ENCODE peak calls at places on chromosomes 7 and 10, in five cellular contexts. I is astrocyte; L is A549; R is effector CD4-positive, alpha-beta T cell; B is lung microvascular endothelial cell. O is an unnamed sample.

GRCh38 chr10:119360181-119360921 is 153.0 kb downstream of the GRK5 start:
- DNase-seq in I (no peak), B (peak; percentile 62), L (peak; percentile 39), R (no peak), O (no peak)

GRCh38 chr7:23275906-23276305 is 23.2 kb upstream of the MALSU1 start:
- DNase-seq in L (no peak), B (no peak), I (no peak), R (no peak), O (no peak)

GRCh38 chr10:87837445-87837844 is 19.4 kb upstream of the ATAD1 start:
- DNase-seq in L (no peak), B (no peak), I (no peak), R (no peak), O (no peak)

GRCh38 chr10:99689461-99689860 is 30.2 kb downstream of the ENTPD7 start:
- DNase-seq in L (no peak), B (no peak), I (peak; percentile 30), R (no peak), O (no peak)

GRCh38 chr7:140646931-140647647 is 6.5 kb upstream of the DENND2A start:
- DNase-seq in L (peak; percentile 74), R (no peak), I (no peak), B (peak; percentile 17), O (peak; percentile 64)

GRCh38 chr7:42476255-42476654 is 239.2 kb upstream of the GLI3 start:
- DNase-seq in L (no peak), R (no peak), I (no peak), B (no peak), O (no peak)

GRCh38 chr7:29332027-29332806 is 137.6 kb downstream of the CHN2 start:
- DNase-seq in I (no peak), L (no peak), B (no peak), R (no peak), O (no peak)

GRCh38 chr10:122864901-122865300 is 14.5 kb downstream of the FAM24B start:
- DNase-seq in R (no peak), B (peak; percentile 41), I (peak; percentile 41), L (peak; percentile 53), O (no peak)

GRCh38 chr10:84493951-84494848 is 165.8 kb downstream of the CCSER2 start:
- DNase-seq in L (peak; percentile 27), I (peak; percentile 75), B (peak; percentile 55), R (no peak), O (peak; percentile 20)

GRCh38 chr7:30238721-30239441 is 45.5 kb upstream of the ZNRF2 start:
- DNase-seq in L (peak; percentile 55), R (no peak), B (peak; percentile 8), I (peak; percentile 55), O (peak; percentile 89)

GRCh38 chr10:79327090-79327457 is 20.2 kb upstream of the PPIF start:
- DNase-seq in R (no peak), I (no peak), B (no peak), L (no peak), O (no peak)

GRCh38 chr10:126458453-126458852 is 70.2 kb upstream of the ADAM12 start:
- DNase-seq in B (no peak), R (no peak), L (peak; percentile 52), I (peak; percentile 39), O (no peak)

GRCh38 chr10:73814896-73815718 is 3.7 kb upstream of the NDST2 start:
- DNase-seq in I (no peak), B (peak; percentile 26), R (no peak), L (peak; percentile 62), O (no peak)

GRCh38 chr10:70593513-70593890 is 9.0 kb downstream of the PRF1 start:
- DNase-seq in L (no peak), I (no peak), B (no peak), R (no peak), O (no peak)

GRCh38 chr10:69849790-69850189 is 48.1 kb downstream of the COL13A1 start:
- DNase-seq in I (no peak), R (no peak), L (no peak), B (no peak), O (no peak)

GRCh38 chr7:119900996-119901395 is 372.0 kb upstream of the KCND2 start:
- DNase-seq in B (no peak), I (no peak), L (no peak), R (no peak), O (peak; percentile 96)

GRCh38 chr10:44978570-44979280 is at the start of gene DEPP1:
- DNase-seq in B (peak; percentile 98), I (peak; percentile 88), R (no peak), L (peak; percentile 88), O (peak; percentile 65)

GRCh38 chr10:78139336-78139735 is 105.7 kb downstream of the RPS24 start:
- DNase-seq in B (no peak), I (no peak), R (no peak), L (no peak), O (no peak)

GRCh38 chr10:58943234-58943633 is 233.2 kb upstream of the PHYHIPL start:
- DNase-seq in B (no peak), L (no peak), R (no peak), I (peak; percentile 32), O (no peak)

GRCh38 chr10:99548041-99548530 is 15.3 kb downstream of the NKX2-3 start:
- DNase-seq in I (no peak), L (peak; percentile 65), R (no peak), B (peak; percentile 60), O (no peak)

GRCh38 chr7:85104432-85105205 is 82.2 kb downstream of the SEMA3D start:
- DNase-seq in L (no peak), B (peak; percentile 67), R (no peak), I (no peak), O (peak; percentile 68)

GRCh38 chr10:8402469-8403074 is 348.1 kb downstream of the GATA3 start:
- DNase-seq in L (no peak), R (peak; percentile 30), B (no peak), I (peak; percentile 31), O (no peak)

GRCh38 chr10:36349445-36350063 is 707.5 kb upstream of the FZD8 start:
- DNase-seq in I (peak; percentile 82), B (no peak), R (no peak), L (no peak), O (no peak)

GRCh38 chr7:43868181-43868580 is 1.1 kb downstream of the MRPS24 start:
- DNase-seq in B (no peak), I (no peak), L (no peak), R (no peak), O (no peak)

GRCh38 chr10:61923210-61924024 is 21.9 kb downstream of the ARID5B start:
- DNase-seq in R (no peak), L (no peak), I (peak; percentile 83), B (peak; percentile 26), O (no peak)

GRCh38 chr7:129351320-129351719 is 82.9 kb upstream of the STRIP2 start:
- DNase-seq in B (peak; percentile 33), L (no peak), R (no peak), I (peak; percentile 29), O (no peak)

GRCh38 chr10:49410365-49411074 is 14.6 kb upstream of the DRGX start:
- DNase-seq in R (no peak), L (no peak), I (no peak), B (no peak), O (no peak)

GRCh38 chr7:125484755-125485154 is 555.1 kb upstream of the POT1 start:
- DNase-seq in R (no peak), B (no peak), L (no peak), I (no peak), O (no peak)

GRCh38 chr10:86970152-86970886 is 2.0 kb downstream of the ADIRF start:
- DNase-seq in B (peak; percentile 64), L (no peak), R (no peak), I (no peak), O (no peak)

GRCh38 chr7:2613113-2613925 is 18.5 kb upstream of the TTYH3 start:
- DNase-seq in R (no peak), B (no peak), I (no peak), L (no peak), O (no peak)

GRCh38 chr7:95611224-95611623 is 14.9 kb upstream of the PDK4 start:
- DNase-seq in L (no peak), B (no peak), I (no peak), R (no peak), O (peak; percentile 62)

GRCh38 chr10:91935886-91936285 is 12.3 kb downstream of the BTAF1 start:
- DNase-seq in I (no peak), L (no peak), R (no peak), B (no peak), O (no peak)

GRCh38 chr7:832292-832967 is at the start of gene SUN1:
- DNase-seq in B (peak; percentile 95), I (peak; percentile 83), L (peak; percentile 71), R (peak; percentile 48), O (no peak)

GRCh38 chr10:112991888-112992491 is 41.9 kb downstream of the TCF7L2 start:
- DNase-seq in I (no peak), B (no peak), L (no peak), R (no peak), O (peak; percentile 82)

GRCh38 chr10:73810735-73811465 is 498 bp downstream of the NDST2 start:
- DNase-seq in I (no peak), L (peak; percentile 29), R (peak; percentile 46), B (peak; percentile 37), O (peak; percentile 12)

GRCh38 chr7:50339990-50340500 is 35.5 kb downstream of the IKZF1 start:
- DNase-seq in R (peak; percentile 56), I (no peak), B (no peak), L (no peak), O (no peak)

GRCh38 chr10:44650576-44651394 is 260.4 kb upstream of the TMEM72 start:
- DNase-seq in I (peak; percentile 17), R (no peak), L (no peak), B (no peak), O (no peak)

O was measured in foreskin melanocyte.